ENCODE peak calls at places on chromosomes 4 and X, in ten cellular contexts. O is islet precursor cell; X is smooth muscle cell of the brain vasculature; S is fibroblast of the conjunctiva; Y is effector memory CD8-positive, alpha-beta T cell; T is naive thymus-derived CD8-positive, alpha-beta T cell; W is EL; Q is neuronal stem cell; D is fibroblast of the aortic adventitia; J is colonic mucosa. P is an unnamed sample.

GRCh38 chr4:61950625-61951024 is 750.5 kb downstream of the ADGRL3 start:
- DNase-seq in O (no peak), X (no peak), S (no peak), Y (no peak), T (no peak), W (no peak), Q (no peak), D (no peak), J (no peak), P (no peak)

GRCh38 chrX:150581093-150581775 is 12.8 kb downstream of the MTM1 start:
- DNase-seq in O (no peak), X (no peak), S (peak), Y (no peak), T (no peak), W (peak), Q (no peak), D (peak), J (no peak), P (no peak)

GRCh38 chrX:12901486-12901885 is 4.9 kb upstream of the TLR8 start:
- DNase-seq in O (peak), X (peak), S (peak), Y (peak), T (peak), W (peak), Q (peak), D (peak), J (peak), P (peak)

GRCh38 chr4:3470244-3471097 is 7.4 kb downstream of the DOK7 start:
- DNase-seq in O (no peak), X (no peak), S (peak), Y (no peak), T (no peak), W (no peak), Q (no peak), D (no peak), J (peak), P (no peak)

GRCh38 chrX:148914783-148915182 is 414.4 kb downstream of the AFF2 start:
- DNase-seq in O (no peak), X (no peak), S (no peak), Y (no peak), T (no peak), W (no peak), Q (no peak), D (no peak), J (no peak), P (no peak)

GRCh38 chr4:23728393-23728792 is 161.5 kb downstream of the PPARGC1A start:
- DNase-seq in O (peak), X (peak), S (peak), Y (no peak), T (no peak), W (peak), Q (no peak), D (peak), J (no peak), P (no peak)

GRCh38 chr4:147727476-147728028 is 4.3 kb upstream of the ARHGAP10 start:
- DNase-seq in O (no peak), X (no peak), S (no peak), Y (no peak), T (no peak), W (no peak), Q (no peak), D (no peak), J (no peak), P (no peak)

GRCh38 chr4:4852591-4853362 is 6.7 kb upstream of the MSX1 start:
- DNase-seq in O (peak), X (no peak), S (no peak), Y (no peak), T (no peak), W (peak), Q (no peak), D (peak), J (no peak), P (no peak)

GRCh38 chr4:102120846-102121245 is 224.4 kb downstream of the SLC39A8 start:
- DNase-seq in O (no peak), X (no peak), S (no peak), Y (no peak), T (no peak), W (no peak), Q (no peak), D (no peak), J (no peak), P (no peak)

GRCh38 chr4:4555916-4556315 is 14.1 kb upstream of the STX18 start:
- DNase-seq in O (no peak), X (no peak), S (no peak), Y (no peak), T (no peak), W (peak), Q (no peak), D (peak), J (no peak), P (peak)

GRCh38 chr4:69757464-69757863 is 3.0 kb downstream of the SULT1B1 start:
- DNase-seq in O (no peak), X (no peak), S (no peak), Y (no peak), T (no peak), W (no peak), Q (no peak), D (no peak), J (no peak), P (no peak)

GRCh38 chr4:56646341-56646740 is 34.8 kb downstream of the HOPX start:
- DNase-seq in O (no peak), X (no peak), S (no peak), Y (no peak), T (no peak), W (no peak), Q (no peak), D (no peak), J (no peak), P (no peak)

GRCh38 chr4:82833696-82834313 is 35.2 kb upstream of the SCD5 start:
- DNase-seq in O (no peak), X (peak), S (peak), Y (no peak), T (no peak), W (peak), Q (no peak), D (peak), J (peak), P (no peak)

GRCh38 chrX:23981222-23981621 is 45.8 kb downstream of the KLHL15 start:
- DNase-seq in O (no peak), X (no peak), S (no peak), Y (no peak), T (no peak), W (no peak), Q (no peak), D (no peak), J (no peak), P (no peak)

GRCh38 chrX:75603833-75604232 is 81.0 kb upstream of the ZDHHC15 start:
- DNase-seq in O (no peak), X (no peak), S (peak), Y (no peak), T (no peak), W (peak), Q (no peak), D (peak), J (no peak), P (peak)

GRCh38 chr4:1337376-1337831 is 9.6 kb upstream of the UVSSA start:
- DNase-seq in O (peak), X (no peak), S (no peak), Y (no peak), T (no peak), W (peak), Q (no peak), D (no peak), J (peak), P (no peak)

GRCh38 chrX:137428777-137429564 is 137.0 kb upstream of the ZIC3 start:
- DNase-seq in O (no peak), X (no peak), S (no peak), Y (no peak), T (no peak), W (no peak), Q (no peak), D (no peak), J (no peak), P (no peak)

GRCh38 chr4:185218312-185218711 is 8.9 kb downstream of the SNX25 start:
- DNase-seq in O (no peak), X (no peak), S (no peak), Y (no peak), T (no peak), W (no peak), Q (no peak), D (no peak), J (no peak), P (no peak)

GRCh38 chr4:30920043-30920442 is 199.9 kb downstream of the PCDH7 start:
- DNase-seq in O (peak), X (no peak), S (no peak), Y (no peak), T (no peak), W (no peak), Q (no peak), D (no peak), J (no peak), P (no peak)

GRCh38 chr4:19329631-19330030 is 922.1 kb upstream of the SLIT2 start:
- DNase-seq in O (no peak), X (no peak), S (no peak), Y (no peak), T (no peak), W (peak), Q (no peak), D (peak), J (no peak), P (no peak)

GRCh38 chrX:152600853-152601635 is 36.7 kb upstream of the GABRQ start:
- DNase-seq in O (no peak), X (no peak), S (no peak), Y (no peak), T (no peak), W (no peak), Q (peak), D (no peak), J (no peak), P (peak)

GRCh38 chrX:48702716-48703115 is 6.2 kb downstream of the SUV39H1 start:
- DNase-seq in O (no peak), X (no peak), S (no peak), Y (no peak), T (no peak), W (no peak), Q (no peak), D (no peak), J (no peak), P (no peak)

GRCh38 chr4:99117876-99118693 is 26.0 kb downstream of the ADH4 start:
- DNase-seq in O (no peak), X (no peak), S (peak), Y (no peak), T (no peak), W (no peak), Q (no peak), D (peak), J (no peak), P (peak)

GRCh38 chr4:154490589-154491340 is 834 bp downstream of the DCHS2 start:
- DNase-seq in O (peak), X (no peak), S (no peak), Y (no peak), T (no peak), W (no peak), Q (no peak), D (no peak), J (no peak), P (no peak)

GRCh38 chr4:16588651-16589050 is 309.8 kb downstream of the LDB2 start:
- DNase-seq in O (no peak), X (no peak), S (no peak), Y (no peak), T (no peak), W (no peak), Q (no peak), D (no peak), J (no peak), P (no peak)

P was measured in cerebellar cortex.